ENCODE peak calls at places on chromosome X, in seven cellular contexts. One of them, this sample, is unnamed.

GRCh38 chrX:15869695-15870094 is 15.1 kb upstream of the AP1S2 start:
- DNase-seq in fibroblast of pulmonary artery: no peak
- DNase-seq in HCT116: no peak
- DNase-seq in AG04449: no peak
- DNase-seq in esophagus squamous epithelium: no peak
- DNase-seq in pancreas: no peak
- DNase-seq in adipocyte: no peak
- DNase-seq in this sample: no peak

GRCh38 chrX:10600479-10600878 is 19.9 kb downstream of the MID1 start:
- DNase-seq in fibroblast of pulmonary artery: no peak
- DNase-seq in HCT116: no peak
- DNase-seq in AG04449: no peak
- DNase-seq in esophagus squamous epithelium: no peak
- DNase-seq in pancreas: no peak
- DNase-seq in adipocyte: no peak
- DNase-seq in this sample: no peak

GRCh38 chrX:134004038-134004437 is 18.6 kb upstream of the GPC3 start:
- DNase-seq in fibroblast of pulmonary artery: peak; percentile 73
- DNase-seq in HCT116: no peak
- DNase-seq in AG04449: no peak
- DNase-seq in esophagus squamous epithelium: no peak
- DNase-seq in pancreas: no peak
- DNase-seq in adipocyte: peak; percentile 68
- DNase-seq in this sample: peak; percentile 77

GRCh38 chrX:39167791-39168190 is 366.5 kb downstream of the MID1IP1 start:
- DNase-seq in fibroblast of pulmonary artery: no peak
- DNase-seq in HCT116: no peak
- DNase-seq in AG04449: no peak
- DNase-seq in esophagus squamous epithelium: no peak
- DNase-seq in pancreas: no peak
- DNase-seq in adipocyte: no peak
- DNase-seq in this sample: no peak

GRCh38 chrX:16466640-16467432 is 183.1 kb upstream of the S100G start:
- DNase-seq in fibroblast of pulmonary artery: peak; percentile 16
- DNase-seq in HCT116: no peak
- DNase-seq in AG04449: no peak
- DNase-seq in esophagus squamous epithelium: no peak
- DNase-seq in pancreas: no peak
- DNase-seq in adipocyte: peak; percentile 23
- DNase-seq in this sample: no peak

GRCh38 chrX:23732704-23733103 is 10.4 kb downstream of the ACOT9 start:
- DNase-seq in fibroblast of pulmonary artery: no peak
- DNase-seq in HCT116: no peak
- DNase-seq in AG04449: no peak
- DNase-seq in esophagus squamous epithelium: no peak
- DNase-seq in pancreas: no peak
- DNase-seq in adipocyte: no peak
- DNase-seq in this sample: no peak

GRCh38 chrX:21943460-21944135 is 3.1 kb downstream of the SMS start:
- DNase-seq in fibroblast of pulmonary artery: peak; percentile 63
- DNase-seq in HCT116: peak; percentile 64
- DNase-seq in AG04449: peak; percentile 67
- DNase-seq in esophagus squamous epithelium: no peak
- DNase-seq in pancreas: no peak
- DNase-seq in adipocyte: peak; percentile 57
- DNase-seq in this sample: peak; percentile 67

GRCh38 chrX:53186363-53186762 is 38.6 kb downstream of the KDM5C start:
- DNase-seq in fibroblast of pulmonary artery: no peak
- DNase-seq in HCT116: no peak
- DNase-seq in AG04449: peak; percentile 3
- DNase-seq in esophagus squamous epithelium: no peak
- DNase-seq in pancreas: no peak
- DNase-seq in adipocyte: no peak
- DNase-seq in this sample: no peak

GRCh38 chrX:112935029-112935428 is 94.4 kb upstream of the AMOT start:
- DNase-seq in fibroblast of pulmonary artery: no peak
- DNase-seq in HCT116: no peak
- DNase-seq in AG04449: no peak
- DNase-seq in esophagus squamous epithelium: no peak
- DNase-seq in pancreas: no peak
- DNase-seq in adipocyte: no peak
- DNase-seq in this sample: no peak

GRCh38 chrX:39907964-39908616 is 189.7 kb downstream of the BCOR start:
- DNase-seq in fibroblast of pulmonary artery: peak; percentile 90
- DNase-seq in HCT116: peak; percentile 53
- DNase-seq in AG04449: peak; percentile 88
- DNase-seq in esophagus squamous epithelium: no peak
- DNase-seq in pancreas: peak; percentile 49
- DNase-seq in adipocyte: peak; percentile 87
- DNase-seq in this sample: peak; percentile 88

GRCh38 chrX:119871245-119871598 is 311 bp downstream of the RNF113A start:
- DNase-seq in fibroblast of pulmonary artery: no peak
- DNase-seq in HCT116: no peak
- DNase-seq in AG04449: no peak
- DNase-seq in esophagus squamous epithelium: no peak
- DNase-seq in pancreas: peak; percentile 20
- DNase-seq in adipocyte: no peak
- DNase-seq in this sample: no peak

GRCh38 chrX:111095974-111096870 is at the start of gene PAK3:
- DNase-seq in fibroblast of pulmonary artery: peak; percentile 60
- DNase-seq in HCT116: no peak
- DNase-seq in AG04449: no peak
- DNase-seq in esophagus squamous epithelium: no peak
- DNase-seq in pancreas: peak; percentile 58
- DNase-seq in adipocyte: peak; percentile 64
- DNase-seq in this sample: peak; percentile 88

GRCh38 chrX:16771483-16772398 is 14.5 kb upstream of the TXLNG start:
- DNase-seq in fibroblast of pulmonary artery: peak; percentile 84
- DNase-seq in HCT116: peak; percentile 81
- DNase-seq in AG04449: peak; percentile 12
- DNase-seq in esophagus squamous epithelium: no peak
- DNase-seq in pancreas: no peak
- DNase-seq in adipocyte: peak; percentile 25
- DNase-seq in this sample: peak; percentile 30

GRCh38 chrX:54447461-54447860 is 7.3 kb downstream of the TSR2 start:
- DNase-seq in fibroblast of pulmonary artery: peak; percentile 13
- DNase-seq in HCT116: no peak
- DNase-seq in AG04449: no peak
- DNase-seq in esophagus squamous epithelium: no peak
- DNase-seq in pancreas: no peak
- DNase-seq in adipocyte: no peak
- DNase-seq in this sample: peak; percentile 5

GRCh38 chrX:11888421-11888820 is 130.4 kb downstream of the MSL3 start:
- DNase-seq in fibroblast of pulmonary artery: no peak
- DNase-seq in HCT116: no peak
- DNase-seq in AG04449: no peak
- DNase-seq in esophagus squamous epithelium: no peak
- DNase-seq in pancreas: no peak
- DNase-seq in adipocyte: no peak
- DNase-seq in this sample: no peak

GRCh38 chrX:151985955-151986354 is 11.5 kb upstream of the GABRE start:
- DNase-seq in fibroblast of pulmonary artery: peak; percentile 68
- DNase-seq in HCT116: no peak
- DNase-seq in AG04449: peak; percentile 19
- DNase-seq in esophagus squamous epithelium: no peak
- DNase-seq in pancreas: no peak
- DNase-seq in adipocyte: peak; percentile 63
- DNase-seq in this sample: no peak

GRCh38 chrX:137033774-137034507 is at the start of gene GPR101:
- DNase-seq in fibroblast of pulmonary artery: no peak
- DNase-seq in HCT116: no peak
- DNase-seq in AG04449: no peak
- DNase-seq in esophagus squamous epithelium: no peak
- DNase-seq in pancreas: no peak
- DNase-seq in adipocyte: no peak
- DNase-seq in this sample: no peak

GRCh38 chrX:16188687-16189086 is 21.4 kb downstream of the MAGEB17 start:
- DNase-seq in fibroblast of pulmonary artery: peak; percentile 10
- DNase-seq in HCT116: no peak
- DNase-seq in AG04449: no peak
- DNase-seq in esophagus squamous epithelium: no peak
- DNase-seq in pancreas: no peak
- DNase-seq in adipocyte: peak; percentile 7
- DNase-seq in this sample: no peak

GRCh38 chrX:19776753-19777152 is 110.6 kb downstream of the SH3KBP1 start:
- DNase-seq in fibroblast of pulmonary artery: no peak
- DNase-seq in HCT116: no peak
- DNase-seq in AG04449: no peak
- DNase-seq in esophagus squamous epithelium: no peak
- DNase-seq in pancreas: no peak
- DNase-seq in adipocyte: no peak
- DNase-seq in this sample: no peak

GRCh38 chrX:15413101-15413500 is 28.9 kb upstream of the VEGFD start:
- DNase-seq in fibroblast of pulmonary artery: no peak
- DNase-seq in HCT116: no peak
- DNase-seq in AG04449: no peak
- DNase-seq in esophagus squamous epithelium: no peak
- DNase-seq in pancreas: no peak
- DNase-seq in adipocyte: no peak
- DNase-seq in this sample: no peak

GRCh38 chrX:129759576-129760061 is 20.1 kb upstream of the SASH3 start:
- DNase-seq in fibroblast of pulmonary artery: peak; percentile 81
- DNase-seq in HCT116: no peak
- DNase-seq in AG04449: peak; percentile 47
- DNase-seq in esophagus squamous epithelium: no peak
- DNase-seq in pancreas: no peak
- DNase-seq in adipocyte: peak; percentile 73
- DNase-seq in this sample: no peak

GRCh38 chrX:19954707-19955106 is 36.2 kb downstream of the BCLAF3 start:
- DNase-seq in fibroblast of pulmonary artery: peak; percentile 15
- DNase-seq in HCT116: no peak
- DNase-seq in AG04449: no peak
- DNase-seq in esophagus squamous epithelium: no peak
- DNase-seq in pancreas: no peak
- DNase-seq in adipocyte: peak; percentile 41
- DNase-seq in this sample: no peak

GRCh38 chrX:38232287-38232686 is 11.6 kb upstream of the SRPX start:
- DNase-seq in fibroblast of pulmonary artery: peak; percentile 60
- DNase-seq in HCT116: no peak
- DNase-seq in AG04449: no peak
- DNase-seq in esophagus squamous epithelium: no peak
- DNase-seq in pancreas: no peak
- DNase-seq in adipocyte: peak; percentile 14
- DNase-seq in this sample: no peak

GRCh38 chrX:72295745-72296144 is 10.0 kb downstream of the CITED1 start:
- DNase-seq in fibroblast of pulmonary artery: no peak
- DNase-seq in HCT116: no peak
- DNase-seq in AG04449: no peak
- DNase-seq in esophagus squamous epithelium: no peak
- DNase-seq in pancreas: no peak
- DNase-seq in adipocyte: no peak
- DNase-seq in this sample: no peak

GRCh38 chrX:39736219-39737211 is 361.2 kb downstream of the BCOR start:
- DNase-seq in fibroblast of pulmonary artery: peak; percentile 93
- DNase-seq in HCT116: no peak
- DNase-seq in AG04449: no peak
- DNase-seq in esophagus squamous epithelium: no peak
- DNase-seq in pancreas: peak; percentile 89
- DNase-seq in adipocyte: peak; percentile 77
- DNase-seq in this sample: peak; percentile 89

GRCh38 chrX:44431206-44431605 is 87.7 kb upstream of the EFHC2 start:
- DNase-seq in fibroblast of pulmonary artery: peak; percentile 14
- DNase-seq in HCT116: peak; percentile 6
- DNase-seq in AG04449: no peak
- DNase-seq in esophagus squamous epithelium: no peak
- DNase-seq in pancreas: no peak
- DNase-seq in adipocyte: peak; percentile 29
- DNase-seq in this sample: no peak

GRCh38 chrX:40483502-40483901 is 97.3 kb upstream of the ATP6AP2 start:
- DNase-seq in fibroblast of pulmonary artery: no peak
- DNase-seq in HCT116: no peak
- DNase-seq in AG04449: no peak
- DNase-seq in esophagus squamous epithelium: no peak
- DNase-seq in pancreas: no peak
- DNase-seq in adipocyte: no peak
- DNase-seq in this sample: no peak

GRCh38 chrX:147876849-147877646 is 34.7 kb upstream of the FMR1 start:
- DNase-seq in fibroblast of pulmonary artery: no peak
- DNase-seq in HCT116: no peak
- DNase-seq in AG04449: no peak
- DNase-seq in esophagus squamous epithelium: no peak
- DNase-seq in pancreas: no peak
- DNase-seq in adipocyte: no peak
- DNase-seq in this sample: no peak
- H3K4me3 ChIP-seq in fibroblast of pulmonary artery: no peak overlapping the region
- H3K4me3 ChIP-seq in HCT116: no peak overlapping the region
- H3K4me3 ChIP-seq in AG04449: no peak overlapping the region
- H3K4me3 ChIP-seq in esophagus squamous epithelium: no peak overlapping the region
- H3K4me3 ChIP-seq in pancreas: no peak overlapping the region
- H3K4me3 ChIP-seq in adipocyte: no peak overlapping the region
- H3K4me3 ChIP-seq in this sample: no peak overlapping the region

DNA sequence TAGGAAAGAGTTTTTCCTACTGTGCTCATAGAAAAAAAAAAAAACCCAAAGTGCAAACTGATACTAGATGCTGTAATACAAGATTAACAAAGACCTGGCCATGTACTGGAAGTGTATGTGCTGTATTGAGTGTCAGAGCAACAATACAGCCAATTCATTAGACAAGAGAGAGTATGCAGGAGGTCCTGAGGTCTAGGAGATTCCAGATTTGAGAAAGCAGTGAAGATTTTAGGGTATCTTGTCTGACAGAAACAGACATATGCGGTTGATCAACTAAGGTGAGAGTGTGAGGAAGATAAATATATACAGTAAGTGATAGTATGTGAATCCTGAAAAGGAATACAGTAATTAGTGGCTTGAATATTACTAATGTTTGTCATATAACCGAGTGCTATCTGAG is 3.0 kb downstream of the GPR174 start:
- DNase-seq in fibroblast of pulmonary artery: no peak
- DNase-seq in HCT116: no peak
- DNase-seq in AG04449: no peak
- DNase-seq in esophagus squamous epithelium: no peak
- DNase-seq in pancreas: no peak
- DNase-seq in adipocyte: no peak
- DNase-seq in this sample: no peak
- H3K4me3 ChIP-seq in fibroblast of pulmonary artery: no peak overlapping the region
- H3K4me3 ChIP-seq in HCT116: no peak overlapping the region
- H3K4me3 ChIP-seq in AG04449: no peak overlapping the region
- H3K4me3 ChIP-seq in esophagus squamous epithelium: no peak overlapping the region
- H3K4me3 ChIP-seq in pancreas: no peak overlapping the region
- H3K4me3 ChIP-seq in adipocyte: no peak overlapping the region
- H3K4me3 ChIP-seq in this sample: no peak overlapping the region

DNA sequence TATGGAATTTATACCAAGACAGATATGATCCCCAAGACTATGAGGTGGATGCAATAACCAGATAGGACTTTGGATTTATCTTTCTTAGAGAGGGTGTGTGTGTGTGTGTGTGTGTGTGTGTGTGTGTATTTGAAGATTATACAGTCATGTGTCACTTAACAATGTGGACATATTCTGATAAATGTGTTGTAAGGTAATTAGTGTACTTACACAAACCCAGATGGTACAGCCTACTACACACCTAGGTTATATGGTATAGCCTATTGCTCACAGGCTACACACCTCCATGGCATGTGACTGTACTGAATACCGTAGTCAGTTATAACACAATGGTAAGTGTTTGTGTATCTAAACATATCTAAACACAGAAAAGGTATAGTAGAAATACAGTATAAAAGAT is 24.5 kb upstream of the TAB3 start:
- DNase-seq in fibroblast of pulmonary artery: no peak
- DNase-seq in HCT116: no peak
- DNase-seq in AG04449: no peak
- DNase-seq in esophagus squamous epithelium: no peak
- DNase-seq in pancreas: no peak
- DNase-seq in adipocyte: no peak
- DNase-seq in this sample: no peak
- H3K4me3 ChIP-seq in fibroblast of pulmonary artery: no peak overlapping the region
- H3K4me3 ChIP-seq in HCT116: no peak overlapping the region
- H3K4me3 ChIP-seq in AG04449: no peak overlapping the region
- H3K4me3 ChIP-seq in esophagus squamous epithelium: no peak overlapping the region
- H3K4me3 ChIP-seq in pancreas: no peak overlapping the region
- H3K4me3 ChIP-seq in adipocyte: no peak overlapping the region
- H3K4me3 ChIP-seq in this sample: no peak overlapping the region

GRCh38 chrX:101449279-101449678 is 36.0 kb upstream of the ARMCX4 start:
- DNase-seq in fibroblast of pulmonary artery: no peak
- DNase-seq in HCT116: no peak
- DNase-seq in AG04449: no peak
- DNase-seq in esophagus squamous epithelium: no peak
- DNase-seq in pancreas: no peak
- DNase-seq in adipocyte: no peak
- DNase-seq in this sample: no peak
- H3K4me3 ChIP-seq in fibroblast of pulmonary artery: no peak overlapping the region
- H3K4me3 ChIP-seq in HCT116: no peak overlapping the region
- H3K4me3 ChIP-seq in AG04449: no peak overlapping the region
- H3K4me3 ChIP-seq in esophagus squamous epithelium: no peak overlapping the region
- H3K4me3 ChIP-seq in pancreas: no peak overlapping the region
- H3K4me3 ChIP-seq in adipocyte: no peak overlapping the region
- H3K4me3 ChIP-seq in this sample: no peak overlapping the region